ENCODE peak calls at places on chromosomes 12 and 14, in ten cellular contexts. M is brain microvascular endothelial cell, V is astrocyte of the cerebellum, A is cardiac fibroblast, C is HFF-Myc, T is heart left ventricle, Y is fibroblast of mammary gland, H is cardiac muscle cell, K is choroid plexus epithelial cell, I is tibial artery. R is an unnamed sample.

GRCh38 chr12:49019435-49020317 is 1.1 kb upstream of the PRKAG1 start:
- DNase-seq in M (peak), V (no peak), A (peak), C (no peak), T (no peak), Y (peak), H (peak), K (peak), I (no peak), R (no peak)

GRCh38 chr14:97177635-97178034 is 380.5 kb downstream of the VRK1 start:
- DNase-seq in M (no peak), V (no peak), A (no peak), C (no peak), T (no peak), Y (peak), H (no peak), K (no peak), I (no peak), R (no peak)

GRCh38 chr12:131832393-131833231 is 4.4 kb downstream of the MMP17 start:
- DNase-seq in M (no peak), V (no peak), A (peak), C (no peak), T (no peak), Y (peak), H (no peak), K (peak), I (peak), R (no peak)

GRCh38 chr14:41597647-41598046 is 9.0 kb upstream of the LRFN5 start:
- DNase-seq in M (no peak), V (no peak), A (no peak), C (no peak), T (no peak), Y (no peak), H (no peak), K (no peak), I (no peak), R (no peak)

GRCh38 chr12:92055877-92056276 is 89.8 kb downstream of the BTG1 start:
- DNase-seq in M (no peak), V (no peak), A (no peak), C (no peak), T (no peak), Y (no peak), H (no peak), K (no peak), I (no peak), R (no peak)

GRCh38 chr12:14931791-14932560 is 6.4 kb downstream of the ERP27 start:
- DNase-seq in M (no peak), V (no peak), A (no peak), C (no peak), T (no peak), Y (no peak), H (no peak), K (no peak), I (no peak), R (no peak)

GRCh38 chr12:3715999-3716398 is 36.9 kb downstream of the CRACR2A start:
- DNase-seq in M (no peak), V (no peak), A (no peak), C (no peak), T (no peak), Y (no peak), H (no peak), K (peak), I (no peak), R (no peak)

GRCh38 chr12:42039599-42039998 is 105.1 kb downstream of the GXYLT1 start:
- DNase-seq in M (no peak), V (no peak), A (no peak), C (no peak), T (no peak), Y (no peak), H (no peak), K (no peak), I (no peak), R (no peak)

GRCh38 chr12:121697093-121697698 is 15.4 kb upstream of the TMEM120B start:
- DNase-seq in M (no peak), V (peak), A (peak), C (no peak), T (no peak), Y (peak), H (peak), K (peak), I (no peak), R (no peak)

GRCh38 chr12:62191747-62192485 is 68.3 kb upstream of the USP15 start:
- DNase-seq in M (peak), V (no peak), A (peak), C (no peak), T (no peak), Y (peak), H (peak), K (peak), I (no peak), R (peak)

GRCh38 chr12:52285172-52285745 is 6.1 kb downstream of the KRT81 start:
- DNase-seq in M (no peak), V (no peak), A (no peak), C (no peak), T (no peak), Y (peak), H (no peak), K (no peak), I (no peak), R (no peak)

GRCh38 chr12:119988440-119988787 is 622 bp upstream of the BICDL1 start:
- DNase-seq in M (peak), V (no peak), A (peak), C (peak), T (no peak), Y (peak), H (no peak), K (peak), I (no peak), R (no peak)

GRCh38 chr12:2358986-2359658 is 306.3 kb downstream of the CACNA1C start:
- DNase-seq in M (no peak), V (no peak), A (no peak), C (no peak), T (no peak), Y (peak), H (no peak), K (peak), I (no peak), R (no peak)

GRCh38 chr12:96093543-96094196 is 58.3 kb upstream of the LTA4H start:
- DNase-seq in M (no peak), V (no peak), A (no peak), C (no peak), T (no peak), Y (no peak), H (no peak), K (no peak), I (no peak), R (no peak)

GRCh38 chr14:50670196-50670875 is 2.2 kb upstream of the SAV1 start:
- DNase-seq in M (no peak), V (no peak), A (no peak), C (no peak), T (no peak), Y (no peak), H (no peak), K (no peak), I (no peak), R (no peak)

GRCh38 chr12:122090759-122091535 is 12.4 kb downstream of the MLXIP start:
- DNase-seq in M (peak), V (peak), A (peak), C (no peak), T (no peak), Y (peak), H (no peak), K (peak), I (peak), R (no peak)

GRCh38 chr12:51901121-51901812 is 6.0 kb upstream of the ACVRL1 start:
- DNase-seq in M (no peak), V (no peak), A (no peak), C (no peak), T (no peak), Y (no peak), H (no peak), K (no peak), I (no peak), R (no peak)

GRCh38 chr14:74491952-74492351 is 1.2 kb downstream of the NPC2 start:
- DNase-seq in M (no peak), V (no peak), A (peak), C (no peak), T (no peak), Y (peak), H (peak), K (peak), I (no peak), R (no peak)

GRCh38 chr14:21395450-21395849 is 11.6 kb upstream of the SUPT16H start:
- DNase-seq in M (no peak), V (no peak), A (no peak), C (no peak), T (no peak), Y (no peak), H (no peak), K (no peak), I (no peak), R (no peak)

GRCh38 chr12:42725839-42726238 is 136.3 kb upstream of the PRICKLE1 start:
- DNase-seq in M (peak), V (peak), A (peak), C (no peak), T (no peak), Y (peak), H (no peak), K (peak), I (no peak), R (peak)

GRCh38 chr12:26769611-26770010 is 63.4 kb downstream of the ITPR2 start:
- DNase-seq in M (no peak), V (no peak), A (no peak), C (no peak), T (no peak), Y (no peak), H (no peak), K (no peak), I (no peak), R (no peak)

GRCh38 chr14:21509432-21510143 is 1.6 kb downstream of the METTL3 start:
- DNase-seq in M (no peak), V (no peak), A (no peak), C (no peak), T (no peak), Y (no peak), H (no peak), K (no peak), I (no peak), R (no peak)

GRCh38 chr12:79761341-79761740 is 70.6 kb upstream of the PAWR start:
- DNase-seq in M (no peak), V (no peak), A (no peak), C (no peak), T (no peak), Y (no peak), H (no peak), K (no peak), I (no peak), R (no peak)

GRCh38 chr14:32350020-32350419 is 20.9 kb downstream of the AKAP6 start:
- DNase-seq in M (no peak), V (no peak), A (no peak), C (no peak), T (no peak), Y (no peak), H (no peak), K (no peak), I (no peak), R (no peak)

GRCh38 chr12:80892597-80893445 is 44.9 kb downstream of the LIN7A start:
- DNase-seq in M (no peak), V (peak), A (no peak), C (peak), T (no peak), Y (peak), H (no peak), K (no peak), I (no peak), R (no peak)

GRCh38 chr14:39366460-39367386 is 65.5 kb downstream of the FBXO33 start:
- DNase-seq in M (no peak), V (no peak), A (no peak), C (no peak), T (no peak), Y (no peak), H (no peak), K (no peak), I (no peak), R (no peak)

GRCh38 chr14:39367387-39367751 is 64.9 kb downstream of the FBXO33 start:
- DNase-seq in M (no peak), V (no peak), A (no peak), C (no peak), T (no peak), Y (no peak), H (peak), K (peak), I (no peak), R (no peak)

GRCh38 chr14:39368261-39368959 is 63.8 kb downstream of the FBXO33 start:
- DNase-seq in M (peak), V (peak), A (peak), C (peak), T (peak), Y (peak), H (peak), K (peak), I (no peak), R (no peak)

GRCh38 chr14:39370415-39370814 is 61.8 kb downstream of the FBXO33 start:
- DNase-seq in M (no peak), V (no peak), A (no peak), C (no peak), T (no peak), Y (no peak), H (no peak), K (no peak), I (no peak), R (no peak)

DNA sequence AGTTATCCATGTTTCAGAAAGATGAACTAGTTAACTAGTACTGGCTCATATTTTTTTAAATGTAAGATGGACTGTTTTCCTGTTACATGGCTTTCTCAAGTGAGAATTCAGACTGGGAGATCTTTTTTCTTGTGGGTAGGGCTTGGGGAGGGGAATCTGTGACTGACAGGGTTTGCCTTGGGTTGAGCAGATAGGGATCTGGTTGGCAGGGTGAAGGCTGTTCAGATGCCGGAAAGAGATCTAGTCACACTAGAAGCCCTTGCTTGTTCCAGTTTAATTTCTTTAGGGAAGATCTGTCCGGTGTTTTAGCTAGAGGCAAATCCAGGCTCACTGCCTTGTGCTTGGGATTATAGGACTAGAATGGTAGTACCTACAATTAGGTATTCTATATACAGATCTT is 63.2 kb downstream of the FBXO33 start:
- DNase-seq in M (no peak), V (no peak), A (no peak), C (no peak), T (no peak), Y (no peak), H (no peak), K (no peak), I (no peak), R (no peak)
- H3K4me3 ChIP-seq in M (no peak), V (no peak), A (no peak), C (no peak), T (no peak), Y (no peak), H (no peak), K (no peak), I (no peak), R (no peak)

DNA sequence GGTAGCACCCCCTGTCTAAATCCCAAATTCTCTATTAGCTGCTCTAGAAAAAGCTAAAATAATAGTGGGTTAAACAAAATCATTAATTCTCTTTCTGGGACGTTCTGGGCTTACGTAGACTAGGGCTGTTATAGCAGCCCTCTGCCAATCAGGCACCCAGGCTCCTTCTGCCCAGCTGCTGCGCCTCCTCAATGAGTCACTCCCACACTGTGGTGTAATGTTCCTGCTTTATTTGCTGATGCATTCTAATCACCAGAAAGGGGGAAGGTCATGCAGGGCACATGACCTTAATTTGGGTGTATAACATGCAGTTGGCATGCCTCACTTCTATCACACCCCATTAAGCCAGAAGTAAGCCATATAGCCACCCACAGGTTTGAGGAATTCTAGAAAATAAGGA is 294.5 kb downstream of the GALC start:
- DNase-seq in M (no peak), V (no peak), A (no peak), C (no peak), T (no peak), Y (peak), H (no peak), K (no peak), I (no peak), R (no peak)
- TF ChIP-seq CTCF in M (no peak), V (no peak), A (no peak), C (no peak), T (no peak), Y (no peak), H (no peak), K (no peak), I (no peak), R (no peak)

DNA sequence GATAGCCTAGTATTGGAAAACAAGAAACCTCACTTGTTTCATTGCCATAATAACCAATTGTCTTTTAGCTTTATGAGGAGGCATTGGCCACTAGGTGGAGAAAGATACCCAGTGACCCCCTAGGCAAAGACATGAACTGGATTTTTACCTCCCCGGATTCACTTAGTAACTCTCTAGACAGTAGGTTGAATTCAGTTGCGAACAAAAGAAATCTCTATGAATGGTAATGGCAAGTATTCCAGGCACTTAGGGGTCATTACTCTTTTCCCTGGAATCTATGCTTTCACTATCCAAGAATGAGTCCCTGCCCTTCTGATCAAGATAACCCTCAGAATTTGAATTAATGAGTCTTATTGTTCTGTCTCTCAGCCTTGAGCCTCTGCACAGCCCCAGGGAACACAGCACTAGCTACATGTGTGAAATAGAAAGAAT is 29.5 kb upstream of the RHOJ start:
- DNase-seq in M (peak), V (peak), A (peak), C (no peak), T (peak), Y (peak), H (peak), K (peak), I (no peak), R (peak)
- H3K4me3 ChIP-seq in M (no peak), V (no peak), A (no peak), C (no peak), T (no peak), Y (no peak), H (no peak), K (no peak), I (no peak), R (no peak)

DNA sequence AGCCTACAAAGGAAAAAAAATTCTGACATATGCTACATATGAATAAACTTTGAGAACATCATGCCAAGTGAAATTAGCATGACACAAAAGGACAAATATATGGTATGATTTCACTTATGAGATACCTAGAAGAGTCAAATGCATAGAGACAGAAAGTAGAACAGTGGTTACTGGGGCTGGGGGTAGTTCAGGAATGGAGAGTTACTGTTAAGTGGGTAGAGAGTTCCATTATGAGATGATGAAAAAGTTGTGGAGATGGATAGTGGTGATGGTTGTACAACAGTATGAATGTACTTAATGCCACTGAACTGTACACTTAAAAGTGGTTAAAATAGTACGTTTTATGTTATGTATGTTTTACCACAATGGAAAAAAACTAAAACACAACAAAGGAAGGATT is 92.3 kb downstream of the SCAF11 start:
- DNase-seq in M (no peak), V (no peak), A (no peak), C (no peak), T (no peak), Y (no peak), H (no peak), K (no peak), I (no peak), R (no peak)
- TF ChIP-seq CTCF in M (no peak), V (no peak), A (no peak), C (no peak), T (no peak), Y (no peak), H (no peak), K (no peak), I (no peak), R (no peak)

DNA sequence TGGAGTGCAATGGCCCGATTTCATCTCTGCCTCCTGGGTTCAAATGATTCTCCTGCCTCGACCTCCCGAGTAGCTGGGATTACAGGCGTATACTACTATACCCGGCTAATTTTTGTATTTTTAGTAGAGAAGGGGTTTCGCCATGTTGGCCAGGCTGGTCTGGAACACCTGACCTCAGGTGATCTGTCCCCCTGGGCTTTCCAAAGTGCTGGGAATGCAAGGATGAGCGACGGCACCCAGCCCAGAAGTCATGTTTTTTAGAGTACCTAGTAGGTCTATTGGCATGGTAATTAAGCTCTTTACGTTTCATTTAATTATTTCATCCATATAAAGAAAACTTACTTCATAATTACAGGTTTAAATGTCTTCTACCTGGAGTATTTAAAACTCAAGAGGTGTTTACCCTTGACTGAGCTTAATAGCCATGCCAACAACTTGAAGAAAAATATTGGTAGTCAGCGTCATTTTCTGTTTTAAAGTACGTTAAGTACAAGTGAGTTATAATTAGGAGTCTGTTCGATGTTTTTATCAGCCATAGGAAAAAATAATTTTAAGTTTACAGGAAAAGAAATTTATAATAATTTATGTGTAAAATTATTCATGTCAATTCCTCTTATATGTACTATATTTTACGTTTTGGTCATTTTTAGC is 4.0 kb downstream of the TMPO start:
- DNase-seq in M (no peak), V (no peak), A (no peak), C (no peak), T (no peak), Y (no peak), H (no peak), K (no peak), I (no peak), R (no peak)
- H3K4me3 ChIP-seq in M (no peak), V (no peak), A (no peak), C (no peak), T (no peak), Y (no peak), H (no peak), K (no peak), I (no peak), R (no peak)